ENCODE peak calls at places on chromosomes 5 and 9, in four cellular contexts. N, F, R and K are unnamed samples.

GRCh38 chr5:119322948-119323629 is 32.7 kb upstream of the TNFAIP8 start:
- DNase-seq in N (no peak), R (peak), F (no peak), K (no peak)

GRCh38 chr5:107402881-107403280 is 267.9 kb downstream of the EFNA5 start:
- DNase-seq in N (no peak), F (no peak), R (no peak), K (no peak)

GRCh38 chr9:121574771-121575519 is 75.3 kb upstream of the GGTA1 start:
- DNase-seq in R (no peak), F (no peak), N (no peak), K (no peak)

GRCh38 chr5:170293273-170293672 is 4.3 kb downstream of the LCP2 start:
- DNase-seq in F (no peak), N (no peak), R (no peak), K (no peak)

GRCh38 chr5:38467353-38468040 is 88.9 kb downstream of the LIFR start:
- DNase-seq in F (no peak), R (no peak), N (no peak), K (no peak)

GRCh38 chr9:676780-677458 is 164.6 kb upstream of the DMRT1 start:
- DNase-seq in R (no peak), N (no peak), F (peak), K (no peak)

GRCh38 chr5:98248949-98249348 is 524.5 kb upstream of the RGMB start:
- DNase-seq in N (no peak), F (no peak), R (no peak), K (no peak)

GRCh38 chr5:78920604-78921003 is 64.5 kb downstream of the ARSB start:
- DNase-seq in N (no peak), R (peak), F (no peak), K (no peak)

GRCh38 chr9:126497673-126498255 is 116.0 kb upstream of the LMX1B start:
- DNase-seq in F (no peak), R (no peak), N (no peak), K (no peak)

GRCh38 chr5:116557669-116558271 is 16.9 kb downstream of the SEMA6A start:
- DNase-seq in R (peak), F (peak), N (peak), K (no peak)

GRCh38 chr5:153780876-153781275 is 257.8 kb downstream of the FAM114A2 start:
- DNase-seq in F (no peak), N (no peak), R (no peak), K (no peak)

GRCh38 chr5:405421-405820 is 37.6 kb upstream of the EXOC3 start:
- DNase-seq in N (no peak), R (no peak), F (no peak), K (no peak)

GRCh38 chr9:93197670-93198069 is 13.7 kb downstream of the WNK2 start:
- DNase-seq in R (no peak), N (no peak), F (no peak), K (no peak)

GRCh38 chr9:132488611-132489010 is 78.6 kb downstream of the CFAP77 start:
- DNase-seq in N (no peak), R (no peak), F (no peak), K (no peak)

GRCh38 chr5:108059334-108059733 is 322.6 kb downstream of the FBXL17 start:
- DNase-seq in N (no peak), F (no peak), R (no peak), K (no peak)

GRCh38 chr9:90307177-90307833 is 335.3 kb downstream of the DIRAS2 start:
- DNase-seq in F (no peak), R (no peak), N (no peak), K (no peak)

GRCh38 chr9:35114921-35115341 is 731 bp downstream of the ATOSB start:
- DNase-seq in R (peak), N (no peak), F (no peak), K (no peak)

GRCh38 chr9:128986671-128987070 is 39.2 kb downstream of the NUP188 start:
- DNase-seq in R (no peak), F (no peak), N (no peak), K (no peak)

GRCh38 chr9:127179633-127180401 is 57.4 kb upstream of the ANGPTL2 start:
- DNase-seq in N (no peak), F (no peak), R (no peak), K (no peak)

GRCh38 chr9:134629061-134629585 is 12.5 kb upstream of the COL5A1 start:
- DNase-seq in R (no peak), N (no peak), F (no peak), K (no peak)

GRCh38 chr5:50691399-50692016 is 25.1 kb downstream of the PARP8 start:
- DNase-seq in N (no peak), R (no peak), F (no peak), K (no peak)

GRCh38 chr9:79952401-79952800 is 380.6 kb downstream of the TLE4 start:
- DNase-seq in F (no peak), R (no peak), N (no peak), K (no peak)

GRCh38 chr9:79953908-79954307 is 382.1 kb downstream of the TLE4 start:
- DNase-seq in R (no peak), F (no peak), N (no peak), K (no peak)

GRCh38 chr9:79955300-79955699 is 383.5 kb downstream of the TLE4 start:
- DNase-seq in F (no peak), N (no peak), R (no peak), K (no peak)
- TF ChIP-seq CTCF in F (peak), N (no peak), R (no peak), K (peak)

GRCh38 chr5:149224282-149224681 is 47.4 kb upstream of the AFAP1L1 start:
- DNase-seq in R (no peak), F (no peak), N (no peak), K (no peak)
- TF ChIP-seq RNF2 in R (no peak), F (no peak), N (no peak), K (no peak)

DNA sequence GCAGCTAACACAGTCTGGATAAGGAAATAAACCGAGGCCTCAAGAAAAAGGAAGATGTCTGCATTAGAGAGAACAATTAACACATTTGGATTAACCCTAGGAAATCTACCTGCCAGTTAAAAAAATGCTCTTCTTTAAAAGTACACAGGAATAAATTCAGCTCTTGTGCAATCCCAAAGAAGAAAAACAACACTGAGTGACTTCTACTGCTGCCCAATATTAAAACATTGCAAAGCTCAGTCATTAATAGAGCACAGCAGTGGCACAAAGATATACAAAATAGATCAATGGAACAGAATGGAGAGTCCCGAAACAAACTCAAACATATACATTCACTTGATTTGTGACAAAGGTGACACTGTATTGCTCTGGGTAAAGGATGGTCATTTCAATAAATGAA is 119.7 kb downstream of the GNAQ start:
- DNase-seq in N (no peak), R (no peak), F (no peak), K (no peak)
- TF ChIP-seq CTCF in N (no peak), R (no peak), F (no peak), K (no peak)

GRCh38 chr5:54745599-54745998 is 228.0 kb downstream of the SNX18 start:
- DNase-seq in N (no peak), F (no peak), R (no peak), K (no peak)

GRCh38 chr5:54746346-54746745 is 228.8 kb downstream of the SNX18 start:
- DNase-seq in F (no peak), R (no peak), N (no peak), K (no peak)

GRCh38 chr5:54743581-54743980 is 226.0 kb downstream of the SNX18 start:
- DNase-seq in R (no peak), F (no peak), N (no peak), K (no peak)

GRCh38 chr5:54742417-54742889 is 224.9 kb downstream of the SNX18 start:
- DNase-seq in N (peak), F (no peak), R (peak), K (no peak)

GRCh38 chr5:54743997-54744788 is 226.6 kb downstream of the SNX18 start:
- DNase-seq in F (peak), N (no peak), R (peak), K (peak)
- TF ChIP-seq RNF2 in F (no peak), N (no peak), R (peak), K (no peak)

DNA sequence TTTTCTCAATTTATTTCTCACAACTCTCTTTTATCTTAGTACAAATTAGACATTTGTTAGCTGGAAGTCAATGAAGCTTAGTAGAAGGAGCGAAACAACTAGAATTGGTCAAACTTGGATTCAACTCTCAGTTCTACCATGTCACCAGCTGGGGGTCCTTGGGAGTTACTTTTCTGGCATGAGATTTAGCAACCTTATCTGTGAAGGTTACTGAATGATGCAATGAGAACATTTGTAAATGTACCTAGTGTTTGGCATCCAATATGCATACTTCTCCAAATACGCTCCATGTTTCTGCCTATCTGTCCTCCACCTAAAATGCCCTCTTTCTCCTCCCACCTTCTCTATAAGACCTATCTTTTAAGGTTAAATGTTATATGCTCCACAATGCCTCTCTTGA is 6.3 kb downstream of the HNRNPA0 start:
- DNase-seq in N (no peak), F (no peak), R (no peak), K (no peak)
- TF ChIP-seq CTCF in N (no peak), F (no peak), R (peak), K (no peak)